ENCODE peak calls at places on chromosomes 11 and 22, in nine cellular contexts. W is upper lobe of left lung; F is stimulated activated CD4-positive, alpha-beta T cell treated with anti-CD3 and anti-CD28 coated beads, Interleukin-12 subunit alpha, Interleukin-12 subunit beta, amount 100 ng/mL, for 24 hours; G is EH; O is stimulated activated CD8-positive, alpha-beta memory T cell treated with anti-CD3 and anti-CD28 coated beads, Interleukin-2, amount 100 ng/mL, for 1 hour; R is astrocyte of the cerebellum; V is T-cell; Z is iris pigment epithelial cell; D is NCI-H69. P is an unnamed sample.

GRCh38 chr11:61709572-61709971 is 29.4 kb downstream of the DAGLA start:
- DNase-seq in W (no peak), F (no peak), G (no peak), O (no peak), R (no peak), V (no peak), Z (no peak), D (peak; percentile 60), P (no peak)

GRCh38 chr22:20997536-20998257 is 4.2 kb downstream of the THAP7 start:
- DNase-seq in W (no peak), F (no peak), G (no peak), O (no peak), R (no peak), V (no peak), Z (no peak), D (no peak), P (no peak)

GRCh38 chr11:32421992-32422391 is 13.3 kb downstream of the WT1 start:
- DNase-seq in W (no peak), F (no peak), G (no peak), O (no peak), R (no peak), V (no peak), Z (no peak), D (no peak), P (no peak)

GRCh38 chr11:35235944-35236666 is 97.1 kb downstream of the CD44 start:
- DNase-seq in W (no peak), F (no peak), G (no peak), O (no peak), R (peak; percentile 82), V (peak; percentile 58), Z (peak; percentile 77), D (peak; percentile 35), P (no peak)

GRCh38 chr11:31325162-31325561 is 44.4 kb downstream of the DCDC1 start:
- DNase-seq in W (no peak), F (no peak), G (peak; percentile 47), O (no peak), R (peak; percentile 71), V (no peak), Z (peak; percentile 85), D (no peak), P (peak; percentile 40)

GRCh38 chr11:118068206-118068944 is 8.5 kb upstream of the TMPRSS4 start:
- DNase-seq in W (no peak), F (no peak), G (no peak), O (no peak), R (no peak), V (no peak), Z (no peak), D (no peak), P (no peak)

GRCh38 chr11:112300094-112300786 is 39.6 kb upstream of the PLET1 start:
- DNase-seq in W (no peak), F (no peak), G (no peak), O (no peak), R (no peak), V (no peak), Z (no peak), D (no peak), P (no peak)

GRCh38 chr22:20239063-20239950 is 28.8 kb downstream of the RTN4R start:
- DNase-seq in W (no peak), F (no peak), G (peak; percentile 50), O (no peak), R (no peak), V (no peak), Z (peak; percentile 31), D (no peak), P (peak; percentile 26)

GRCh38 chr11:6357222-6357621 is 33.1 kb upstream of the SMPD1 start:
- DNase-seq in W (peak; percentile 24), F (no peak), G (peak; percentile 95), O (no peak), R (peak; percentile 56), V (no peak), Z (peak; percentile 91), D (peak; percentile 17), P (peak; percentile 76)

GRCh38 chr11:67002297-67002913 is 20.5 kb upstream of the SYT12 start:
- DNase-seq in W (no peak), F (no peak), G (no peak), O (no peak), R (no peak), V (no peak), Z (no peak), D (peak; percentile 81), P (no peak)

GRCh38 chr11:67463680-67464410 is 5.2 kb downstream of the TMEM134 start:
- DNase-seq in W (peak; percentile 77), F (no peak), G (peak; percentile 12), O (no peak), R (no peak), V (no peak), Z (no peak), D (no peak), P (peak; percentile 35)

GRCh38 chr11:69381681-69382130 is 87.8 kb downstream of the MYEOV start:
- DNase-seq in W (no peak), F (no peak), G (no peak), O (no peak), R (no peak), V (no peak), Z (no peak), D (no peak), P (no peak)

GRCh38 chr22:37499006-37499707 is 13.0 kb upstream of the MFNG start:
- DNase-seq in W (no peak), F (no peak), G (no peak), O (no peak), R (no peak), V (no peak), Z (peak; percentile 34), D (no peak), P (peak; percentile 45)

GRCh38 chr11:122207921-122208764 is 92.1 kb upstream of the BLID start:
- DNase-seq in W (no peak), F (no peak), G (peak; percentile 90), O (no peak), R (no peak), V (no peak), Z (peak; percentile 93), D (no peak), P (peak; percentile 72)

GRCh38 chr11:70410276-70410675 is 11.9 kb downstream of the CTTN start:
- DNase-seq in W (no peak), F (no peak), G (no peak), O (no peak), R (no peak), V (no peak), Z (no peak), D (no peak), P (no peak)

GRCh38 chr22:48954781-48955311 is 872.8 kb downstream of the BRD1 start:
- DNase-seq in W (peak; percentile 19), F (no peak), G (no peak), O (no peak), R (no peak), V (no peak), Z (no peak), D (peak; percentile 9), P (no peak)

GRCh38 chr22:33049125-33049729 is 9.0 kb downstream of the SYN3 start:
- DNase-seq in W (peak; percentile 56), F (peak; percentile 42), G (peak; percentile 72), O (peak; percentile 2), R (peak; percentile 45), V (peak; percentile 12), Z (peak; percentile 66), D (peak; percentile 79), P (peak; percentile 64)

GRCh38 chr22:27029584-27030130 is 372.3 kb downstream of the MIAT start:
- DNase-seq in W (no peak), F (no peak), G (no peak), O (no peak), R (no peak), V (no peak), Z (no peak), D (no peak), P (no peak)

P was measured in fibroblast of villous mesenchyme.